ENCODE peak calls at places on chromosomes 4 and X, in five cellular contexts. One of them, this sample, is unnamed.

GRCh38 chrX:105645667-105646354 is 176.5 kb upstream of the NRK start:
- DNase-seq in bronchial epithelial cell: peak
- DNase-seq in astrocyte of the spinal cord: peak
- DNase-seq in cardiac muscle cell: peak
- DNase-seq in AG04450: no peak
- DNase-seq in this sample: no peak

GRCh38 chr4:106266201-106266600 is 49.8 kb downstream of the TBCK start:
- DNase-seq in bronchial epithelial cell: peak
- DNase-seq in astrocyte of the spinal cord: peak
- DNase-seq in cardiac muscle cell: peak
- DNase-seq in AG04450: peak
- DNase-seq in this sample: peak

GRCh38 chrX:123173833-123174232 is 10.2 kb upstream of the GRIA3 start:
- DNase-seq in bronchial epithelial cell: peak
- DNase-seq in astrocyte of the spinal cord: no peak
- DNase-seq in cardiac muscle cell: no peak
- DNase-seq in AG04450: no peak
- DNase-seq in this sample: peak

GRCh38 chr4:43992552-43992951 is 456.1 kb downstream of the KCTD8 start:
- DNase-seq in bronchial epithelial cell: no peak
- DNase-seq in astrocyte of the spinal cord: no peak
- DNase-seq in cardiac muscle cell: no peak
- DNase-seq in AG04450: no peak
- DNase-seq in this sample: no peak

GRCh38 chr4:41757521-41758156 is 9.1 kb upstream of the PHOX2B start:
- DNase-seq in bronchial epithelial cell: peak
- DNase-seq in astrocyte of the spinal cord: no peak
- DNase-seq in cardiac muscle cell: peak
- DNase-seq in AG04450: no peak
- DNase-seq in this sample: no peak

GRCh38 chr4:100188829-100189228 is 1.4 kb downstream of the DDIT4L start:
- DNase-seq in bronchial epithelial cell: no peak
- DNase-seq in astrocyte of the spinal cord: no peak
- DNase-seq in cardiac muscle cell: no peak
- DNase-seq in AG04450: no peak
- DNase-seq in this sample: no peak

GRCh38 chrX:13087322-13088154 is 43.1 kb upstream of the FAM9C start:
- DNase-seq in bronchial epithelial cell: peak
- DNase-seq in astrocyte of the spinal cord: peak
- DNase-seq in cardiac muscle cell: peak
- DNase-seq in AG04450: no peak
- DNase-seq in this sample: no peak

GRCh38 chrX:91414710-91415109 is 19.9 kb upstream of the PABPC5 start:
- DNase-seq in bronchial epithelial cell: no peak
- DNase-seq in astrocyte of the spinal cord: no peak
- DNase-seq in cardiac muscle cell: no peak
- DNase-seq in AG04450: no peak
- DNase-seq in this sample: no peak

GRCh38 chrX:68383540-68383939 is 49.8 kb downstream of the OPHN1 start:
- DNase-seq in bronchial epithelial cell: no peak
- DNase-seq in astrocyte of the spinal cord: no peak
- DNase-seq in cardiac muscle cell: no peak
- DNase-seq in AG04450: no peak
- DNase-seq in this sample: no peak
- TF ChIP-seq CTCF in bronchial epithelial cell: no peak
- TF ChIP-seq CTCF in astrocyte of the spinal cord: no peak
- TF ChIP-seq CTCF in cardiac muscle cell: no peak
- TF ChIP-seq CTCF in AG04450: no peak
- TF ChIP-seq CTCF in this sample: no peak

GRCh38 chr4:6542951-6543350 is 32.0 kb upstream of the MAN2B2 start:
- DNase-seq in bronchial epithelial cell: no peak
- DNase-seq in astrocyte of the spinal cord: no peak
- DNase-seq in cardiac muscle cell: no peak
- DNase-seq in AG04450: no peak
- DNase-seq in this sample: no peak
- TF ChIP-seq CTCF in bronchial epithelial cell: no peak
- TF ChIP-seq CTCF in astrocyte of the spinal cord: no peak
- TF ChIP-seq CTCF in cardiac muscle cell: no peak
- TF ChIP-seq CTCF in AG04450: no peak
- TF ChIP-seq CTCF in this sample: no peak

GRCh38 chr4:126715067-126715466 is 917.7 kb upstream of the INTU start:
- DNase-seq in bronchial epithelial cell: no peak
- DNase-seq in astrocyte of the spinal cord: no peak
- DNase-seq in cardiac muscle cell: no peak
- DNase-seq in AG04450: no peak
- DNase-seq in this sample: no peak

GRCh38 chr4:126715681-126716080 is 917.1 kb upstream of the INTU start:
- DNase-seq in bronchial epithelial cell: no peak
- DNase-seq in astrocyte of the spinal cord: no peak
- DNase-seq in cardiac muscle cell: no peak
- DNase-seq in AG04450: no peak
- DNase-seq in this sample: no peak

GRCh38 chr4:126718161-126718560 is 914.6 kb upstream of the INTU start:
- DNase-seq in bronchial epithelial cell: no peak
- DNase-seq in astrocyte of the spinal cord: no peak
- DNase-seq in cardiac muscle cell: peak
- DNase-seq in AG04450: no peak
- DNase-seq in this sample: no peak

DNA sequence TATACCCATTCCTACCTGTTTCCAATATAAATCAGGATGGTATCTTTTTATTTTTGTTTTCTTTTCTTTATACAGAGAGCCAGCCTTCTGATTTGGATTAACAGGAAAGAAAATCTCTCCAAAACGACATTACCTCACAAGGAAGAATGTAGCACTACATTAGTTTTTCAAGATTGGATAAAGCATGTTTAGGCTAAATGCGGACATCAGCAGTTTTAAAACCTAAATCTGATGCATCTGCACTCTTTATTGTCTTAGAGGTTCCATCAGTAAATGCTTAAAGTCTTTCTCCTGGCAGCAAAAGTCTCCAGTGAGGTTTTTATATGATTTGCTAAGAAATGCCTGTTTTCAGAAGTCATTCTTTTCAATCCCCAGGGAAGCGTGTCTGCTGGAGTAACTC is 913.0 kb upstream of the INTU start:
- DNase-seq in bronchial epithelial cell: no peak
- DNase-seq in astrocyte of the spinal cord: no peak
- DNase-seq in cardiac muscle cell: no peak
- DNase-seq in AG04450: no peak
- DNase-seq in this sample: no peak
- TF ChIP-seq CTCF in bronchial epithelial cell: no peak
- TF ChIP-seq CTCF in astrocyte of the spinal cord: no peak
- TF ChIP-seq CTCF in cardiac muscle cell: no peak
- TF ChIP-seq CTCF in AG04450: no peak
- TF ChIP-seq CTCF in this sample: no peak

GRCh38 chr4:33390977-33391376 is 2670.8 kb downstream of the PCDH7 start:
- DNase-seq in bronchial epithelial cell: no peak
- DNase-seq in astrocyte of the spinal cord: no peak
- DNase-seq in cardiac muscle cell: no peak
- DNase-seq in AG04450: no peak
- DNase-seq in this sample: no peak

GRCh38 chr4:33381806-33382205 is 2661.6 kb downstream of the PCDH7 start:
- DNase-seq in bronchial epithelial cell: peak
- DNase-seq in astrocyte of the spinal cord: no peak
- DNase-seq in cardiac muscle cell: no peak
- DNase-seq in AG04450: no peak
- DNase-seq in this sample: no peak

DNA sequence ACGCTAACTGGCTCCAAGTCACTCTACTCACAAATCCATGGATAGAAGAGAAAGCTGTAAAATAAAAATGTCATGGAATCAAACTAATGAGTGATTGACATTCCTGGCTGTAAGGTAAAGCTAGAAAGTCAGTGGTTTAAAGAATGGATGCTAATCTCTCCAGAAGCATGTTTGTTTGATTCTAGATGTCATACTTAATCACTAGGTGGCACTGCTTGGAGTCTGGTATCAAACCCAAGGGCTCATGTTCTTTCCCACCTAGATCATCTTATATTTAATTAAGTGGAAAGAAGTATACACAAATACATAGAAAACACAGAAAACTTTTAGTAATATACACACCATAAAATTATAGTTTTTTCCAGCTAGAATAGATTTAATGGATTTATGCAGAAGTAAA is 2666.6 kb downstream of the PCDH7 start:
- DNase-seq in bronchial epithelial cell: no peak
- DNase-seq in astrocyte of the spinal cord: no peak
- DNase-seq in cardiac muscle cell: peak
- DNase-seq in AG04450: no peak
- DNase-seq in this sample: no peak
- TF ChIP-seq CTCF in bronchial epithelial cell: peak
- TF ChIP-seq CTCF in astrocyte of the spinal cord: no peak
- TF ChIP-seq CTCF in cardiac muscle cell: peak
- TF ChIP-seq CTCF in AG04450: no peak
- TF ChIP-seq CTCF in this sample: no peak